ENCODE peak calls at places on chromosomes 1 and 21, in ten cellular contexts. One of them, this sample, is unnamed.

GRCh38 chr1:205430631-205431305 is 8.9 kb upstream of the LEMD1 start:
- DNase-seq in GM23248: peak; percentile 58
- DNase-seq in Peyer's patch: peak; percentile 80
- DNase-seq in Caco-2: no peak
- DNase-seq in sigmoid colon: peak; percentile 74
- DNase-seq in NT2/D1: no peak
- DNase-seq in body of pancreas: peak; percentile 61
- DNase-seq in CD4-positive, alpha-beta memory T cell: peak; percentile 48
- DNase-seq in A673: peak; percentile 74
- DNase-seq in hepatocyte: peak; percentile 69
- DNase-seq in this sample: peak; percentile 88

GRCh38 chr1:229907884-229908633 is 159.0 kb upstream of the GALNT2 start:
- DNase-seq in GM23248: no peak
- DNase-seq in A673: no peak
- DNase-seq in CD4-positive, alpha-beta memory T cell: no peak
- DNase-seq in body of pancreas: no peak
- DNase-seq in sigmoid colon: no peak
- DNase-seq in Caco-2: no peak
- DNase-seq in Peyer's patch: no peak
- DNase-seq in hepatocyte: no peak
- DNase-seq in NT2/D1: no peak
- DNase-seq in this sample: no peak

GRCh38 chr1:181179980-181180964 is 91.8 kb downstream of the IER5 start:
- DNase-seq in sigmoid colon: no peak
- DNase-seq in Peyer's patch: no peak
- DNase-seq in hepatocyte: peak; percentile 70
- DNase-seq in body of pancreas: peak; percentile 29
- DNase-seq in Caco-2: no peak
- DNase-seq in GM23248: peak; percentile 87
- DNase-seq in NT2/D1: peak; percentile 75
- DNase-seq in A673: no peak
- DNase-seq in CD4-positive, alpha-beta memory T cell: peak; percentile 35
- DNase-seq in this sample: peak; percentile 83

GRCh38 chr21:42061195-42061865 is 9.8 kb upstream of the UMODL1 start:
- DNase-seq in A673: no peak
- DNase-seq in NT2/D1: no peak
- DNase-seq in GM23248: no peak
- DNase-seq in hepatocyte: no peak
- DNase-seq in Peyer's patch: peak; percentile 88
- DNase-seq in CD4-positive, alpha-beta memory T cell: no peak
- DNase-seq in sigmoid colon: peak; percentile 78
- DNase-seq in body of pancreas: no peak
- DNase-seq in Caco-2: no peak
- DNase-seq in this sample: no peak

GRCh38 chr1:153919879-153920852 is 2.6 kb downstream of the GATAD2B start:
- DNase-seq in CD4-positive, alpha-beta memory T cell: peak; percentile 24
- DNase-seq in sigmoid colon: no peak
- DNase-seq in NT2/D1: no peak
- DNase-seq in body of pancreas: no peak
- DNase-seq in Peyer's patch: no peak
- DNase-seq in Caco-2: no peak
- DNase-seq in hepatocyte: no peak
- DNase-seq in A673: peak; percentile 37
- DNase-seq in GM23248: peak; percentile 52
- DNase-seq in this sample: no peak

GRCh38 chr1:56295949-56296929 is 283.1 kb downstream of the PLPP3 start:
- DNase-seq in GM23248: no peak
- DNase-seq in Peyer's patch: no peak
- DNase-seq in A673: no peak
- DNase-seq in body of pancreas: no peak
- DNase-seq in sigmoid colon: no peak
- DNase-seq in hepatocyte: no peak
- DNase-seq in NT2/D1: no peak
- DNase-seq in CD4-positive, alpha-beta memory T cell: no peak
- DNase-seq in Caco-2: no peak
- DNase-seq in this sample: no peak

GRCh38 chr1:20603473-20604464 is 14.9 kb downstream of the CDA start:
- DNase-seq in hepatocyte: peak; percentile 11
- DNase-seq in sigmoid colon: no peak
- DNase-seq in A673: no peak
- DNase-seq in Peyer's patch: peak; percentile 69
- DNase-seq in NT2/D1: no peak
- DNase-seq in GM23248: peak; percentile 96
- DNase-seq in Caco-2: no peak
- DNase-seq in CD4-positive, alpha-beta memory T cell: no peak
- DNase-seq in body of pancreas: no peak
- DNase-seq in this sample: no peak

GRCh38 chr21:29017639-29018237 is 1.4 kb downstream of the RWDD2B start:
- DNase-seq in sigmoid colon: no peak
- DNase-seq in A673: no peak
- DNase-seq in Peyer's patch: no peak
- DNase-seq in Caco-2: no peak
- DNase-seq in NT2/D1: no peak
- DNase-seq in GM23248: peak; percentile 18
- DNase-seq in body of pancreas: no peak
- DNase-seq in CD4-positive, alpha-beta memory T cell: no peak
- DNase-seq in hepatocyte: no peak
- DNase-seq in this sample: no peak

GRCh38 chr1:234214129-234214910 is 158.9 kb upstream of the COA6 start:
- DNase-seq in body of pancreas: peak; percentile 75
- DNase-seq in NT2/D1: peak; percentile 28
- DNase-seq in hepatocyte: peak; percentile 63
- DNase-seq in A673: peak; percentile 58
- DNase-seq in GM23248: peak; percentile 63
- DNase-seq in Peyer's patch: no peak
- DNase-seq in sigmoid colon: peak; percentile 74
- DNase-seq in Caco-2: peak; percentile 11
- DNase-seq in CD4-positive, alpha-beta memory T cell: peak; percentile 33
- DNase-seq in this sample: peak; percentile 74

GRCh38 chr1:179310721-179311120 is 17.1 kb downstream of the SOAT1 start:
- DNase-seq in Caco-2: no peak
- DNase-seq in NT2/D1: no peak
- DNase-seq in A673: no peak
- DNase-seq in sigmoid colon: no peak
- DNase-seq in hepatocyte: peak; percentile 16
- DNase-seq in GM23248: peak; percentile 90
- DNase-seq in body of pancreas: no peak
- DNase-seq in CD4-positive, alpha-beta memory T cell: no peak
- DNase-seq in Peyer's patch: no peak
- DNase-seq in this sample: no peak

GRCh38 chr1:178434360-178434759 is 62.4 kb downstream of the CLEC20A start:
- DNase-seq in NT2/D1: no peak
- DNase-seq in sigmoid colon: no peak
- DNase-seq in GM23248: no peak
- DNase-seq in CD4-positive, alpha-beta memory T cell: no peak
- DNase-seq in hepatocyte: no peak
- DNase-seq in body of pancreas: no peak
- DNase-seq in Peyer's patch: no peak
- DNase-seq in Caco-2: no peak
- DNase-seq in A673: no peak
- DNase-seq in this sample: no peak

GRCh38 chr1:205665216-205665757 is 15.0 kb downstream of the SLC45A3 start:
- DNase-seq in A673: no peak
- DNase-seq in NT2/D1: no peak
- DNase-seq in hepatocyte: no peak
- DNase-seq in sigmoid colon: no peak
- DNase-seq in GM23248: no peak
- DNase-seq in Peyer's patch: peak; percentile 79
- DNase-seq in CD4-positive, alpha-beta memory T cell: no peak
- DNase-seq in body of pancreas: no peak
- DNase-seq in Caco-2: no peak
- DNase-seq in this sample: no peak

GRCh38 chr1:113517983-113518382 is 127.7 kb downstream of the MAGI3 start:
- DNase-seq in A673: no peak
- DNase-seq in sigmoid colon: no peak
- DNase-seq in NT2/D1: no peak
- DNase-seq in hepatocyte: no peak
- DNase-seq in body of pancreas: no peak
- DNase-seq in CD4-positive, alpha-beta memory T cell: no peak
- DNase-seq in GM23248: no peak
- DNase-seq in Caco-2: no peak
- DNase-seq in Peyer's patch: no peak
- DNase-seq in this sample: no peak

DNA sequence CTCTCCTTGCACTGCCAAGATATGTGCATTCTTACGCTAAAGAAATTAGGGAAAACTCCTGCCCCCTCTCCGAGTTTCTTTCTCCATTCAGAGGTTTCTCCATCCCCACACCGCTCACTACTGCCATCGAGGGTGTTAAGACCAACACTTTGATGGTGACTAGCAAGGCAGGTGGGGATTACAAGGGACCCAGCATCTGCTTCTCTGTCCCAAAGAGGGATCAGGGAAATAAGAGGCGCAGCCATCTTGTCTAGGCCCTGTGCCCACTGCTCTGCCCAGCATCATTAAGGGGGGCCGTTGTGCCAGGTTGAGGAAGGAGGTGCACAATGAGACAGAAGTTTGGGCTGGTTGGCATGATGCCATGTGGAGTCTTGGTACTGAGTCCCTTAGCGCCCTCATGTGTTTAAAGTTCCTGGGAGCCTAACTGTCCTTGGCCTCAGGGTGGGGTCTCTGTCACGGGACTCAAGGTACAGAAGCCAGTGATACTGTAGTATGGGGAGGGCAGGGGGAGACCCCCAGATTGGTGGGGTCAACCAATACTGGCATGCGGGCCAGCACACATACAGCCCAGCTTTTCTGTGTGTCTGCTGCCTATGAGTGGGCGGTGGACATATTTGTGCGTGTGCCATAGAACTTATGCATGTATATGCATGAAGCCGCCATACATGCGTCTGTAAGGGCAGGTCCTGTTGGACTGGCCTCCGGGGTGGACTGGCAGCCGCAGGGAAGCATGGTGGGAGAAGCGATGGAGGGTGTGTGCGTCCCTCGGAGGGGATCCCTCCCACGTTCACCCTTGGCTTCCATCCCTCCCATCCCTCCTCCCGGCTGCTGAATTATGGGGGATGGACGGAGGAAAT is 5.5 kb downstream of the EFNA3 start:
- DNase-seq in A673: peak; percentile 71
- DNase-seq in Caco-2: no peak
- DNase-seq in body of pancreas: peak; percentile 54
- DNase-seq in CD4-positive, alpha-beta memory T cell: no peak
- DNase-seq in Peyer's patch: peak; percentile 78
- DNase-seq in NT2/D1: no peak
- DNase-seq in hepatocyte: peak; percentile 52
- DNase-seq in sigmoid colon: no peak
- DNase-seq in GM23248: peak; percentile 61
- DNase-seq in this sample: no peak
- H3K4me1 ChIP-seq in A673: peaks cover 47% of the 10 kb centered on the region
- H3K4me1 ChIP-seq in Caco-2: peaks cover 33% of the 10 kb centered on the region
- H3K4me1 ChIP-seq in body of pancreas: peaks cover 57% of the 10 kb centered on the region
- H3K4me1 ChIP-seq in CD4-positive, alpha-beta memory T cell: peaks cover 65% of the 10 kb centered on the region
- H3K4me1 ChIP-seq in Peyer's patch: peaks cover 18% of the 10 kb centered on the region
- H3K4me1 ChIP-seq in NT2/D1: peaks cover 45% of the 10 kb centered on the region
- H3K4me1 ChIP-seq in hepatocyte: peaks cover 46% of the 10 kb centered on the region
- H3K4me1 ChIP-seq in sigmoid colon: peaks cover 54% of the 10 kb centered on the region
- H3K4me1 ChIP-seq in GM23248: peaks cover 3% of the 10 kb centered on the region
- H3K4me1 ChIP-seq in this sample: peaks cover 24% of the 10 kb centered on the region

GRCh38 chr1:212960932-212961331 is 10.6 kb downstream of the VASH2 start:
- DNase-seq in CD4-positive, alpha-beta memory T cell: no peak
- DNase-seq in Caco-2: no peak
- DNase-seq in hepatocyte: no peak
- DNase-seq in GM23248: no peak
- DNase-seq in body of pancreas: no peak
- DNase-seq in NT2/D1: no peak
- DNase-seq in A673: no peak
- DNase-seq in sigmoid colon: no peak
- DNase-seq in Peyer's patch: no peak
- DNase-seq in this sample: no peak
- H3K4me1 ChIP-seq in CD4-positive, alpha-beta memory T cell: no peaks in the 10 kb centered on the region
- H3K4me1 ChIP-seq in Caco-2: no peaks in the 10 kb centered on the region
- H3K4me1 ChIP-seq in hepatocyte: no peaks in the 10 kb centered on the region
- H3K4me1 ChIP-seq in GM23248: no peaks in the 10 kb centered on the region
- H3K4me1 ChIP-seq in body of pancreas: no peaks in the 10 kb centered on the region
- H3K4me1 ChIP-seq in NT2/D1: peaks cover 15% of the 10 kb centered on the region
- H3K4me1 ChIP-seq in A673: no peaks in the 10 kb centered on the region
- H3K4me1 ChIP-seq in sigmoid colon: no peaks in the 10 kb centered on the region
- H3K4me1 ChIP-seq in Peyer's patch: no peaks in the 10 kb centered on the region
- H3K4me1 ChIP-seq in this sample: peaks cover 54% of the 10 kb centered on the region

GRCh38 chr1:107840746-107841145 is 124.2 kb downstream of the VAV3 start:
- DNase-seq in hepatocyte: no peak
- DNase-seq in A673: no peak
- DNase-seq in Caco-2: no peak
- DNase-seq in body of pancreas: no peak
- DNase-seq in Peyer's patch: no peak
- DNase-seq in NT2/D1: no peak
- DNase-seq in GM23248: no peak
- DNase-seq in sigmoid colon: no peak
- DNase-seq in CD4-positive, alpha-beta memory T cell: peak; percentile 5
- DNase-seq in this sample: no peak
- H3K4me1 ChIP-seq in hepatocyte: no peaks in the 10 kb centered on the region
- H3K4me1 ChIP-seq in A673: no peaks in the 10 kb centered on the region
- H3K4me1 ChIP-seq in Caco-2: no peaks in the 10 kb centered on the region
- H3K4me1 ChIP-seq in body of pancreas: no peaks in the 10 kb centered on the region
- H3K4me1 ChIP-seq in Peyer's patch: no peaks in the 10 kb centered on the region
- H3K4me1 ChIP-seq in NT2/D1: no peaks in the 10 kb centered on the region
- H3K4me1 ChIP-seq in GM23248: no peaks in the 10 kb centered on the region
- H3K4me1 ChIP-seq in sigmoid colon: no peaks in the 10 kb centered on the region
- H3K4me1 ChIP-seq in CD4-positive, alpha-beta memory T cell: peaks cover 31% of the 10 kb centered on the region
- H3K4me1 ChIP-seq in this sample: peaks cover 9% of the 10 kb centered on the region

DNA sequence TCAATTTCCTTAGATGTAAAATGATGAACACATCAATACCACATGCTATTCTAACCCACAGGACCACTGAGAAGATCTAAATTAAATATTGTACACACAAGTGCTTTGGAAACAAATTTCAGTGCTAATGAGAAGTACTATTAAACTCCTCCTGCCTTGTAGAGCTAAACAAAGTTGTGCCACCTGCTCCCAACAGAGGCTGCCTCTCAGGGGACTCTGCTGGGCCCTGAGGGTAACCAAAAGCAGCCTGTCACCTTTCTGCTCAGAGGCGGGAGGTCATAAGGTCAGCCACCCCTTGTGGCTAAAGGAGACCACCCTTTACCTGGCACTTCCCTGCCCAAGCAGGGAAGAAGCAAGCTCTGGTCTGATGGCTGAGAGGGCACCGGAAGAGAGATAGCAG is 6.3 kb downstream of the SLC9A1 start:
- DNase-seq in sigmoid colon: no peak
- DNase-seq in NT2/D1: no peak
- DNase-seq in GM23248: no peak
- DNase-seq in CD4-positive, alpha-beta memory T cell: no peak
- DNase-seq in Peyer's patch: no peak
- DNase-seq in A673: no peak
- DNase-seq in body of pancreas: no peak
- DNase-seq in Caco-2: no peak
- DNase-seq in hepatocyte: no peak
- DNase-seq in this sample: no peak
- H3K4me1 ChIP-seq in sigmoid colon: peaks cover 95% of the 10 kb centered on the region
- H3K4me1 ChIP-seq in NT2/D1: peaks cover 26% of the 10 kb centered on the region
- H3K4me1 ChIP-seq in GM23248: peaks cover 33% of the 10 kb centered on the region
- H3K4me1 ChIP-seq in CD4-positive, alpha-beta memory T cell: peaks cover 53% of the 10 kb centered on the region
- H3K4me1 ChIP-seq in Peyer's patch: peaks cover 10% of the 10 kb centered on the region
- H3K4me1 ChIP-seq in A673: peaks cover 38% of the 10 kb centered on the region
- H3K4me1 ChIP-seq in body of pancreas: peaks cover 40% of the 10 kb centered on the region
- H3K4me1 ChIP-seq in Caco-2: peaks cover 12% of the 10 kb centered on the region
- H3K4me1 ChIP-seq in hepatocyte: peaks cover 56% of the 10 kb centered on the region
- H3K4me1 ChIP-seq in this sample: peaks cover 25% of the 10 kb centered on the region